ENCODE peak calls at places on chromosomes 1 and 21, in five cellular contexts. V is nephron progenitor cell; D is HFFc6; U is AG09319; M is CD8-positive, alpha-beta T cell. S is an unnamed sample.

GRCh38 chr1:17594690-17595601 is 55.4 kb downstream of the ARHGEF10L start:
- DNase-seq in D (no peak), U (no peak), M (no peak), V (no peak), S (no peak)

GRCh38 chr1:223141021-223141420 is 2.0 kb downstream of the TLR5 start:
- DNase-seq in D (no peak), M (no peak), V (no peak), U (no peak), S (no peak)

GRCh38 chr1:232529747-232530146 is 100.2 kb downstream of the SIPA1L2 start:
- DNase-seq in D (no peak), V (no peak), U (no peak), M (no peak), S (no peak)

GRCh38 chr1:37094302-37094701 is 60.0 kb upstream of the GRIK3 start:
- DNase-seq in U (no peak), V (no peak), D (no peak), M (no peak), S (no peak)

GRCh38 chr1:12436817-12437599 is 181.0 kb downstream of the DHRS3 start:
- DNase-seq in U (no peak), M (no peak), V (no peak), D (peak; percentile 84), S (no peak)

GRCh38 chr1:48665743-48666142 is 110.9 kb downstream of the BEND5 start:
- DNase-seq in V (no peak), U (no peak), D (no peak), M (no peak), S (no peak)

GRCh38 chr1:39132505-39133339 is 71.8 kb upstream of the MACF1 start:
- DNase-seq in U (no peak), V (peak; percentile 51), M (no peak), D (peak; percentile 14), S (no peak)

GRCh38 chr1:34787461-34788420 is 5.1 kb upstream of the GJA4 start:
- DNase-seq in V (no peak), M (no peak), U (no peak), D (peak; percentile 71), S (no peak)

GRCh38 chr1:183554577-183554976 is 35.7 kb downstream of the NCF2 start:
- DNase-seq in D (no peak), V (no peak), M (no peak), U (no peak), S (no peak)

GRCh38 chr1:112337028-112337531 is 58.9 kb upstream of the CTTNBP2NL start:
- DNase-seq in M (no peak), U (no peak), D (peak; percentile 35), V (peak; percentile 34), S (no peak)

GRCh38 chr1:154578058-154578418 is 10.5 kb downstream of the CHRNB2 start:
- DNase-seq in M (no peak), U (no peak), D (no peak), V (no peak), S (no peak)

GRCh38 chr21:41759926-41760325 is 6.9 kb downstream of the RIPK4 start:
- DNase-seq in U (no peak), V (no peak), M (no peak), D (peak; percentile 10), S (no peak)

GRCh38 chr1:228994691-228995090 is 259.4 kb downstream of the RHOU start:
- DNase-seq in D (no peak), U (no peak), V (no peak), M (no peak), S (no peak)

GRCh38 chr1:161198877-161199431 is at the start of gene ADAMTS4:
- DNase-seq in V (no peak), U (peak; percentile 67), M (no peak), D (peak; percentile 82), S (no peak)

GRCh38 chr1:183548136-183548535 is 42.1 kb downstream of the NCF2 start:
- DNase-seq in M (no peak), V (peak; percentile 21), U (no peak), D (no peak), S (no peak)

GRCh38 chr1:213622365-213623087 is 365.2 kb upstream of the PROX1 start:
- DNase-seq in D (no peak), M (no peak), V (peak; percentile 37), U (no peak), S (no peak)

GRCh38 chr1:218299416-218299815 is 14.3 kb downstream of the RRP15 start:
- DNase-seq in D (peak; percentile 65), V (no peak), M (no peak), U (peak; percentile 30), S (no peak)

GRCh38 chr1:156291226-156292061 is 4.0 kb downstream of the GLMP start:
- DNase-seq in V (peak; percentile 93), D (peak; percentile 79), U (peak; percentile 50), M (no peak), S (peak; percentile 87)

GRCh38 chr1:169472759-169473158 is 13.0 kb downstream of the SLC19A2 start:
- DNase-seq in U (no peak), V (no peak), M (no peak), D (no peak), S (no peak)

DNA sequence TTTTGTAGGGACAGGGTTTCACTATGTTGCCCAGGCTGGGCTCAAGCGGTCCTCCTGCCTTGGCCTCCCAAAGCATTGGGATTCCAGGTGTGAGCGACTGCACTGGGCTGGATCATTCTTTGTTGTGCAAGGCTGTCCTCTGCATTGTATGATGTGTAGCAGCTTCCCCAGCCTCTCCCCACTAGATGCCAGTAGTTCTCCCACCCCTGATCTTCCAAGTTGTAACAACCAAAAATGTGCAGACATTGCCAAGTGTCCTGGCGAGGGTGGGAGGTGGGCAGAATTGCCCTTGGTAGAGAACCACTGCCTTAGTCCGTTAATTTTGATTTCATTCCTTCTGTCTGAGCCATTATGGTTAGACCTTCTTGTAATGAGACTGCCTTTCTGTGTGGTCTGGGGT is 7.2 kb downstream of the GALNT2 start:
- DNase-seq in M (no peak), U (no peak), D (no peak), V (no peak), S (no peak)
- TF ChIP-seq CTCF in M (no peak), U (no peak), D (no peak), V (no peak), S (no peak)

GRCh38 chr1:145859491-145860159 is 744 bp upstream of the PIAS3 start:
- DNase-seq in V (peak; percentile 91), M (peak; percentile 29), U (peak; percentile 73), D (peak; percentile 78), S (peak; percentile 88)
- TF ChIP-seq CTCF in V (no peak), M (no peak), U (no peak), D (peak; percentile 20), S (no peak)

DNA sequence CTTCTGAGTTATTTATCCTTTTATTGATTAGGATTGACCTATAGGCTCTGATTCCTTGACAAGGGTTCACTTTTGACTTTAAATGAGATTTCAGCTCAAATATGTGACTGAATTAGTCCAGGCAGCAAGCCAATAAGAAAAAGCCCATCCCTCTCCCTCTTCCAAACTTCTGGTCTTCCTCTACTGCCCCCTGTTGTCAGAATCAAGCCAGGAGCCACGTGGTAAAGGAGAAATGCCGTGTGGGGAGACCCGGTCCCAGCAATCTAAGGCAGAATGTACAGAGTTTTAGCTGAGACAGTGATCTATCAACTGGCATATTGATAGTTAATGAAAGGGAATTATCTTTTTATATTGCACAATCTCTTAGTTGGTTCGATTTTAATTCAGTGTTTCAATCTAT is 5.2 kb downstream of the ADAMTS5 start:
- DNase-seq in U (no peak), M (no peak), D (no peak), V (no peak), S (no peak)
- TF ChIP-seq CTCF in U (peak; percentile 19), M (no peak), D (peak; percentile 61), V (peak; percentile 27), S (no peak)

GRCh38 chr1:3675436-3675835 is 23.1 kb downstream of the TP73 start:
- DNase-seq in U (no peak), D (no peak), M (no peak), V (no peak), S (no peak)

GRCh38 chr1:3679098-3679555 is 26.8 kb downstream of the TP73 start:
- DNase-seq in D (no peak), U (no peak), M (no peak), V (no peak), S (no peak)

GRCh38 chr1:3677411-3677944 is 25.2 kb downstream of the TP73 start:
- DNase-seq in D (no peak), U (no peak), M (no peak), V (no peak), S (no peak)

GRCh38 chr1:3678361-3679097 is 26.2 kb downstream of the TP73 start:
- DNase-seq in U (no peak), V (no peak), D (no peak), M (no peak), S (no peak)

DNA sequence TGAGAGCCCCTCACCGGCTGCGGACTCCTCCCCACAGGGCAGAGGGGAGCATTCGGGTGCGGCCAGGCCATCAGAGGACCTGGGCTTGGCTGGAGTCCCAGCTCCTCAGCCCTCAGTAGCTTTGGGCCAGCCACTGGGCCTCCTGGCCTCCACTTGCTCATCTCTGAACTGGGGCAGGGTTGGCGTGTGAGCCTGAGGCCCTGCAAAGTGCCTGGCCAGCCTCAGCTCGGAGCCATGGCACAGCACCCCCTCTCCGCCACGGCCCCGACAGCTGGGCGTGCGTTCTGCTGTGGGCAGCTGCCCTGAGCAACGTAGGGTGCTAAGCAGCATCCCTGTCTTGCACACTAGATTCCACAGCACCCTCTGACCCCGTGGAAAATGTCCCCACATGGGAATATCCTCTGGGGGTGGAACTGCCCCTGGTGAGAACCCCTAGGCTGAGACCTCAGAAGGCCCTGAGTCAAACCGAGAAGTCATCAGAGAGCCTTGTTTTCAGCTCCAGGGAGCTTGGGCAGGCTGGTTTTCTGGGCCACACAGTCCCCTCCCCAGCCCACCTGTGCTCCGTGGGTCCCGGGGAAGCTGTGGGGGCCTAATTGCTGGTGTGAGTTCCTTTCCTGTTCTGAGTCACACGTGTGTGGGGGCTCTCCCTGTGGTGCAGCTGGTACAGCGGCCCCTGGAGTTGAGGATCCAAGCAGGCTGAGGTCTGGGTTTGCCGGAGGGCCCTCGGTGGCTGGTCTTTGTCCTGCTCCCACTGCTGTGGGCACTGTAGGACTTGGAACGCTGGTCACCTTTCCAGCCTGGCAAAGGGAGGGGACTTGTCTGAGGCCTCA is 24.5 kb downstream of the TP73 start:
- DNase-seq in U (no peak), D (no peak), M (no peak), V (no peak), S (no peak)
- TF ChIP-seq CTCF in U (no peak), D (no peak), M (no peak), V (no peak), S (no peak)

DNA sequence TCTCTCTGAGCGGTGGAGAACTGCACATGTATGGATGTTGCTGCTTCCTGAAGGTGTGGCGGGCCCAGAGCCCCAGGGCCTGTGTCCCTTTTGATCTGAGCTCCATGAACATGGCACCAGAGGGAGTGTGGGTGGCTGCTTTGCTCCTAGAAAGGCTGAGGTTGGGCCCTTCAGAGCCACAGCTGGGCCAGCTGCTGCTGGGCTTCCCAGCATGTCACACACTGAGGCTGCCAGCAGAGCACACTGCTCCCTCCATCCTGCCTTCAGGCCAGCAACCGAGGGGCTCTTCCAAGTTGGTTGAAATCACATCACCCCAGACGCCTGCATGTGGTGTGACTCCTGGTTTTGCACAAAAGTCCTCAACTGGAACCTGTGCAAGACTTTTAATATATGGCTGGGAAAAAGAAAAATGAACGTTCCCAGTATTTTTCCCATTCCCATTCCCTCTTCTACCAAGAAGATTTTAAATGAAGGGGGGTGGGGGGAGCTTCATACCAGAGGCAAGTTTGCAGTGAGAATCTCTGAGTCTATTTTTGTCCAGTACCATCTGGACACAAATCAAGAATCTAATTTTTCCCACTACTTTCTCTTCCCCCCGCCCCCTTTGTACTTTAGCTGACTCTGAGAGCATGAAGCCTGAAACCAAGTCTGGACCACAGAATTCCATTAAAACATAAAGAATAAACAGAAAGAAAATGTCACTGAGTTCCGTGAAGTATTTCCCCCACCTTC is 26.2 kb upstream of the NGF start:
- DNase-seq in M (no peak), D (peak; percentile 70), V (no peak), U (peak; percentile 57), S (no peak)
- TF ChIP-seq CTCF in M (no peak), D (no peak), V (no peak), U (peak; percentile 2), S (no peak)

GRCh38 chr1:85576642-85577420 is 3.7 kb upstream of the CCN1 start:
- DNase-seq in M (no peak), D (peak; percentile 81), V (peak; percentile 92), U (peak; percentile 80), S (peak; percentile 36)
- TF ChIP-seq CTCF in M (no peak), D (peak; percentile 92), V (peak; percentile 62), U (peak; percentile 28), S (peak; percentile 51)